ENCODE peak calls at places on chromosome 13, in eight cellular contexts. One of them, this sample, is unnamed.

GRCh38 chr13:48731957-48732569 is 78.3 kb downstream of the CYSLTR2 start:
- DNase-seq in pancreas: peak; percentile 85
- DNase-seq in upper lobe of right lung: peak; percentile 69
- DNase-seq in foreskin fibroblast: peak; percentile 39
- DNase-seq in heart left ventricle: peak; percentile 41
- DNase-seq in ascending aorta: no peak
- DNase-seq in IMR-90: no peak
- DNase-seq in kidney: peak; percentile 78
- DNase-seq in this sample: no peak

GRCh38 chr13:51222510-51223283 is 499 bp downstream of the FAM124A start:
- DNase-seq in pancreas: no peak
- DNase-seq in upper lobe of right lung: no peak
- DNase-seq in foreskin fibroblast: peak; percentile 33
- DNase-seq in heart left ventricle: no peak
- DNase-seq in ascending aorta: no peak
- DNase-seq in IMR-90: no peak
- DNase-seq in kidney: no peak
- DNase-seq in this sample: no peak

GRCh38 chr13:62706035-62706434 is 1290.4 kb upstream of the PCDH20 start:
- DNase-seq in pancreas: no peak
- DNase-seq in upper lobe of right lung: no peak
- DNase-seq in foreskin fibroblast: no peak
- DNase-seq in heart left ventricle: no peak
- DNase-seq in ascending aorta: no peak
- DNase-seq in IMR-90: peak; percentile 25
- DNase-seq in kidney: no peak
- DNase-seq in this sample: no peak

GRCh38 chr13:105196052-105196451 is 1339.4 kb downstream of the EFNB2 start:
- DNase-seq in pancreas: no peak
- DNase-seq in upper lobe of right lung: no peak
- DNase-seq in foreskin fibroblast: peak; percentile 31
- DNase-seq in heart left ventricle: no peak
- DNase-seq in ascending aorta: no peak
- DNase-seq in IMR-90: peak; percentile 58
- DNase-seq in kidney: no peak
- DNase-seq in this sample: peak; percentile 16

GRCh38 chr13:22336460-22336859 is 665.6 kb downstream of the FGF9 start:
- DNase-seq in pancreas: no peak
- DNase-seq in upper lobe of right lung: no peak
- DNase-seq in foreskin fibroblast: no peak
- DNase-seq in heart left ventricle: no peak
- DNase-seq in ascending aorta: no peak
- DNase-seq in IMR-90: no peak
- DNase-seq in kidney: no peak
- DNase-seq in this sample: no peak

GRCh38 chr13:75687145-75687763 is 51.1 kb downstream of the LMO7 start:
- DNase-seq in pancreas: no peak
- DNase-seq in upper lobe of right lung: no peak
- DNase-seq in foreskin fibroblast: peak; percentile 72
- DNase-seq in heart left ventricle: no peak
- DNase-seq in ascending aorta: no peak
- DNase-seq in IMR-90: peak; percentile 68
- DNase-seq in kidney: no peak
- DNase-seq in this sample: no peak

GRCh38 chr13:45870232-45870631 is 18.7 kb upstream of the SIAH3 start:
- DNase-seq in pancreas: no peak
- DNase-seq in upper lobe of right lung: no peak
- DNase-seq in foreskin fibroblast: no peak
- DNase-seq in heart left ventricle: peak; percentile 73
- DNase-seq in ascending aorta: no peak
- DNase-seq in IMR-90: no peak
- DNase-seq in kidney: no peak
- DNase-seq in this sample: no peak

GRCh38 chr13:59755647-59756290 is 408.0 kb downstream of the DIAPH3 start:
- DNase-seq in pancreas: no peak
- DNase-seq in upper lobe of right lung: no peak
- DNase-seq in foreskin fibroblast: peak; percentile 34
- DNase-seq in heart left ventricle: no peak
- DNase-seq in ascending aorta: no peak
- DNase-seq in IMR-90: no peak
- DNase-seq in kidney: no peak
- DNase-seq in this sample: no peak

GRCh38 chr13:23561261-23561660 is 9.0 kb upstream of the TNFRSF19 start:
- DNase-seq in pancreas: no peak
- DNase-seq in upper lobe of right lung: no peak
- DNase-seq in foreskin fibroblast: no peak
- DNase-seq in heart left ventricle: no peak
- DNase-seq in ascending aorta: no peak
- DNase-seq in IMR-90: no peak
- DNase-seq in kidney: no peak
- DNase-seq in this sample: no peak

GRCh38 chr13:49711218-49711863 is 20.1 kb upstream of the EBPL start:
- DNase-seq in pancreas: no peak
- DNase-seq in upper lobe of right lung: no peak
- DNase-seq in foreskin fibroblast: peak; percentile 85
- DNase-seq in heart left ventricle: no peak
- DNase-seq in ascending aorta: no peak
- DNase-seq in IMR-90: peak; percentile 96
- DNase-seq in kidney: no peak
- DNase-seq in this sample: peak; percentile 39

GRCh38 chr13:93147946-93148345 is 78.7 kb upstream of the GPC6 start:
- DNase-seq in pancreas: no peak
- DNase-seq in upper lobe of right lung: no peak
- DNase-seq in foreskin fibroblast: no peak
- DNase-seq in heart left ventricle: no peak
- DNase-seq in ascending aorta: no peak
- DNase-seq in IMR-90: no peak
- DNase-seq in kidney: no peak
- DNase-seq in this sample: no peak

GRCh38 chr13:111365149-111366005 is 44.9 kb downstream of the TEX29 start:
- DNase-seq in pancreas: no peak
- DNase-seq in upper lobe of right lung: no peak
- DNase-seq in foreskin fibroblast: no peak
- DNase-seq in heart left ventricle: no peak
- DNase-seq in ascending aorta: no peak
- DNase-seq in IMR-90: no peak
- DNase-seq in kidney: no peak
- DNase-seq in this sample: no peak

GRCh38 chr13:109790951-109791605 is 4.7 kb upstream of the IRS2 start:
- DNase-seq in pancreas: no peak
- DNase-seq in upper lobe of right lung: no peak
- DNase-seq in foreskin fibroblast: peak; percentile 69
- DNase-seq in heart left ventricle: no peak
- DNase-seq in ascending aorta: no peak
- DNase-seq in IMR-90: peak; percentile 41
- DNase-seq in kidney: no peak
- DNase-seq in this sample: no peak
- TF ChIP-seq CTCF in pancreas: no peak
- TF ChIP-seq CTCF in upper lobe of right lung: peak; percentile 47
- TF ChIP-seq CTCF in foreskin fibroblast: peak; percentile 47
- TF ChIP-seq CTCF in heart left ventricle: peak; percentile 33
- TF ChIP-seq CTCF in ascending aorta: no peak
- TF ChIP-seq CTCF in IMR-90: peak; percentile 36
- TF ChIP-seq CTCF in kidney: peak; percentile 35
- TF ChIP-seq CTCF in this sample: peak; percentile 44

DNA sequence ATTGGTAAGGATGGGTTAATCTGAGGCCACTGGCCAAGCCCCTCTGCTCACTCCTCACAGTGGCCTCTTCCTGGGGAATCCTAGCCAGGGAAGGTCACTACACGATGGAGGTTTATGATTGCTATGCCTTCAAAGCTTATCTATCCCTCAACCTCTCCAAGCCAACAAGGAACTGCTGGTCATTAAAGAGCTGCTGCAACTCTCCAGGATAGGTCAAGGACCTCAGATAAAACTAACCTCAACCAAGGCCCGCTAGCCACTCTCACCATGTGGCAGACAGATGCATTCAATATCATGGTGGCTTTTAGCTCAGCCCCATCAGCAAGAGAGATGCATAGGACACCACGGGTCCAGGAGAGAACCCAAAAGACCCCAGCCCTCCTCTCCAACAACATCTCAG is 71.6 kb downstream of the SERTM1 start:
- DNase-seq in pancreas: no peak
- DNase-seq in upper lobe of right lung: no peak
- DNase-seq in foreskin fibroblast: no peak
- DNase-seq in heart left ventricle: no peak
- DNase-seq in ascending aorta: no peak
- DNase-seq in IMR-90: no peak
- DNase-seq in kidney: no peak
- DNase-seq in this sample: no peak
- H3K4me3 ChIP-seq in pancreas: no peak overlapping the region
- H3K4me3 ChIP-seq in upper lobe of right lung: no peak overlapping the region
- H3K4me3 ChIP-seq in foreskin fibroblast: no peak overlapping the region
- H3K4me3 ChIP-seq in heart left ventricle: no peak overlapping the region
- H3K4me3 ChIP-seq in ascending aorta: no peak overlapping the region
- H3K4me3 ChIP-seq in IMR-90: no peak overlapping the region
- H3K4me3 ChIP-seq in kidney: no peak overlapping the region
- H3K4me3 ChIP-seq in this sample: no peak overlapping the region

GRCh38 chr13:44048326-44048725 is 168.6 kb downstream of the LACC1 start:
- DNase-seq in pancreas: no peak
- DNase-seq in upper lobe of right lung: no peak
- DNase-seq in foreskin fibroblast: no peak
- DNase-seq in heart left ventricle: no peak
- DNase-seq in ascending aorta: no peak
- DNase-seq in IMR-90: no peak
- DNase-seq in kidney: no peak
- DNase-seq in this sample: no peak
- TF ChIP-seq CTCF in pancreas: no peak
- TF ChIP-seq CTCF in upper lobe of right lung: peak; percentile 7
- TF ChIP-seq CTCF in foreskin fibroblast: no peak
- TF ChIP-seq CTCF in heart left ventricle: no peak
- TF ChIP-seq CTCF in ascending aorta: no peak
- TF ChIP-seq CTCF in IMR-90: no peak
- TF ChIP-seq CTCF in kidney: no peak
- TF ChIP-seq CTCF in this sample: peak; percentile 27

GRCh38 chr13:29745704-29746103 is 104.7 kb downstream of the UBL3 start:
- DNase-seq in pancreas: no peak
- DNase-seq in upper lobe of right lung: no peak
- DNase-seq in foreskin fibroblast: no peak
- DNase-seq in heart left ventricle: no peak
- DNase-seq in ascending aorta: no peak
- DNase-seq in IMR-90: no peak
- DNase-seq in kidney: no peak
- DNase-seq in this sample: no peak

GRCh38 chr13:29748097-29748496 is 102.3 kb downstream of the UBL3 start:
- DNase-seq in pancreas: no peak
- DNase-seq in upper lobe of right lung: no peak
- DNase-seq in foreskin fibroblast: no peak
- DNase-seq in heart left ventricle: no peak
- DNase-seq in ascending aorta: no peak
- DNase-seq in IMR-90: no peak
- DNase-seq in kidney: no peak
- DNase-seq in this sample: no peak

GRCh38 chr13:29740961-29741360 is 109.5 kb downstream of the UBL3 start:
- DNase-seq in pancreas: no peak
- DNase-seq in upper lobe of right lung: no peak
- DNase-seq in foreskin fibroblast: no peak
- DNase-seq in heart left ventricle: no peak
- DNase-seq in ascending aorta: no peak
- DNase-seq in IMR-90: no peak
- DNase-seq in kidney: no peak
- DNase-seq in this sample: no peak

GRCh38 chr13:29746167-29746677 is 104.2 kb downstream of the UBL3 start:
- DNase-seq in pancreas: no peak
- DNase-seq in upper lobe of right lung: no peak
- DNase-seq in foreskin fibroblast: no peak
- DNase-seq in heart left ventricle: no peak
- DNase-seq in ascending aorta: no peak
- DNase-seq in IMR-90: no peak
- DNase-seq in kidney: no peak
- DNase-seq in this sample: no peak

GRCh38 chr13:29743229-29743786 is 107.1 kb downstream of the UBL3 start:
- DNase-seq in pancreas: no peak
- DNase-seq in upper lobe of right lung: no peak
- DNase-seq in foreskin fibroblast: peak; percentile 83
- DNase-seq in heart left ventricle: no peak
- DNase-seq in ascending aorta: no peak
- DNase-seq in IMR-90: peak; percentile 79
- DNase-seq in kidney: peak; percentile 75
- DNase-seq in this sample: peak; percentile 93
- H3K4me3 ChIP-seq in pancreas: no peak overlapping the region
- H3K4me3 ChIP-seq in upper lobe of right lung: no peak overlapping the region
- H3K4me3 ChIP-seq in foreskin fibroblast: no peak overlapping the region
- H3K4me3 ChIP-seq in heart left ventricle: no peak overlapping the region
- H3K4me3 ChIP-seq in ascending aorta: no peak overlapping the region
- H3K4me3 ChIP-seq in IMR-90: no peak overlapping the region
- H3K4me3 ChIP-seq in kidney: no peak overlapping the region
- H3K4me3 ChIP-seq in this sample: no peak overlapping the region

DNA sequence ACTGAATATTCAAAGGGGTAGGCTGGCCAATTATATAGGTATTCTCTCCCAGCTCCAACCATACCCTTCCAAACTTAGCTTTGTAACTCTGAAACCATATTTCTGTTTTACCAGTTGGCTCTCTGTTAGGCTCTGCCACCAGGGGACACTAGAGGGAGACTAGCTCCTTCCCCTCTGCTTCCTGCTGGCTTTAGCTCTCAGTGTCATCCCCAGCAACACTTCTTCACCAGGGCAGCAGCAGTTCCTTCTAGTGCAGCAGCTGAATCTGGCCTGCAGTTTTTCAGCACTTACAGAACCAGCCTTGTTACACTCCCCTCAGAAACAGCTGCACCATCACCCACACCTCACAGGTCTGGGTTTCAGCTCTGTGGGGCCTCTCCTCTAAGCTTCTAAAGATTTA is 51.0 kb upstream of the DOCK9 start:
- DNase-seq in pancreas: no peak
- DNase-seq in upper lobe of right lung: no peak
- DNase-seq in foreskin fibroblast: no peak
- DNase-seq in heart left ventricle: no peak
- DNase-seq in ascending aorta: no peak
- DNase-seq in IMR-90: no peak
- DNase-seq in kidney: no peak
- DNase-seq in this sample: no peak
- TF ChIP-seq CTCF in pancreas: no peak
- TF ChIP-seq CTCF in upper lobe of right lung: peak; percentile 37
- TF ChIP-seq CTCF in foreskin fibroblast: no peak
- TF ChIP-seq CTCF in heart left ventricle: no peak
- TF ChIP-seq CTCF in ascending aorta: no peak
- TF ChIP-seq CTCF in IMR-90: no peak
- TF ChIP-seq CTCF in kidney: peak; percentile 7
- TF ChIP-seq CTCF in this sample: no peak

GRCh38 chr13:40125336-40125735 is 469.9 kb downstream of the COG6 start:
- DNase-seq in pancreas: no peak
- DNase-seq in upper lobe of right lung: no peak
- DNase-seq in foreskin fibroblast: no peak
- DNase-seq in heart left ventricle: no peak
- DNase-seq in ascending aorta: no peak
- DNase-seq in IMR-90: no peak
- DNase-seq in kidney: no peak
- DNase-seq in this sample: no peak
- H3K4me3 ChIP-seq in pancreas: no peak overlapping the region
- H3K4me3 ChIP-seq in upper lobe of right lung: no peak overlapping the region
- H3K4me3 ChIP-seq in foreskin fibroblast: no peak overlapping the region
- H3K4me3 ChIP-seq in heart left ventricle: no peak overlapping the region
- H3K4me3 ChIP-seq in ascending aorta: no peak overlapping the region
- H3K4me3 ChIP-seq in IMR-90: no peak overlapping the region
- H3K4me3 ChIP-seq in kidney: no peak overlapping the region
- H3K4me3 ChIP-seq in this sample: no peak overlapping the region

GRCh38 chr13:96822900-96823299 is 171.4 kb downstream of the OXGR1 start:
- DNase-seq in pancreas: no peak
- DNase-seq in upper lobe of right lung: no peak
- DNase-seq in foreskin fibroblast: peak; percentile 26
- DNase-seq in heart left ventricle: no peak
- DNase-seq in ascending aorta: no peak
- DNase-seq in IMR-90: no peak
- DNase-seq in kidney: no peak
- DNase-seq in this sample: no peak
- TF ChIP-seq CTCF in pancreas: no peak
- TF ChIP-seq CTCF in upper lobe of right lung: peak; percentile 37
- TF ChIP-seq CTCF in foreskin fibroblast: no peak
- TF ChIP-seq CTCF in heart left ventricle: no peak
- TF ChIP-seq CTCF in ascending aorta: no peak
- TF ChIP-seq CTCF in IMR-90: no peak
- TF ChIP-seq CTCF in kidney: peak; percentile 41
- TF ChIP-seq CTCF in this sample: no peak